ENCODE peak calls at places on chromosomes 13 and 19, in six cellular contexts. R is foreskin fibroblast, E is sigmoid colon, H is heart left ventricle, J is DND-41, Y is BJ. B is an unnamed sample.

GRCh38 chr13:74586839-74587238 is 452.6 kb upstream of the KLF12 start:
- DNase-seq in R (peak; percentile 39), E (no peak), H (no peak), J (no peak), Y (no peak), B (no peak)

GRCh38 chr13:90355162-90355751 is 992.2 kb upstream of the MIR17HG start:
- DNase-seq in R (no peak), E (no peak), H (no peak), J (no peak), Y (no peak), B (no peak)

GRCh38 chr19:55593096-55593772 is 6.1 kb downstream of the FIZ1 start:
- DNase-seq in R (no peak), E (no peak), H (no peak), J (no peak), Y (no peak), B (no peak)

GRCh38 chr13:27678306-27679040 is 56.8 kb downstream of the POLR1D start:
- DNase-seq in R (no peak), E (no peak), H (no peak), J (no peak), Y (no peak), B (no peak)

GRCh38 chr19:1002600-1002999 is 2.4 kb downstream of the GRIN3B start:
- DNase-seq in R (no peak), E (no peak), H (no peak), J (no peak), Y (no peak), B (no peak)

GRCh38 chr13:42967660-42968059 is 24.4 kb downstream of the EPSTI1 start:
- DNase-seq in R (no peak), E (no peak), H (no peak), J (no peak), Y (no peak), B (no peak)

GRCh38 chr19:50493171-50493570 is 16.5 kb upstream of the GARIN5A start:
- DNase-seq in R (no peak), E (peak; percentile 28), H (no peak), J (no peak), Y (no peak), B (no peak)

GRCh38 chr13:40539954-40540706 is 126.3 kb downstream of the FOXO1 start:
- DNase-seq in R (peak; percentile 86), E (no peak), H (no peak), J (no peak), Y (peak; percentile 54), B (no peak)

GRCh38 chr19:9881720-9882119 is 46.6 kb downstream of the PIN1 start:
- DNase-seq in R (peak; percentile 37), E (no peak), H (no peak), J (no peak), Y (no peak), B (no peak)

GRCh38 chr19:46181386-46181774 is 33.3 kb downstream of the IGFL2 start:
- DNase-seq in R (peak; percentile 50), E (no peak), H (no peak), J (no peak), Y (no peak), B (no peak)

GRCh38 chr19:1223018-1223855 is 14.6 kb downstream of the CBARP start:
- DNase-seq in R (peak; percentile 62), E (no peak), H (no peak), J (peak; percentile 46), Y (no peak), B (no peak)

GRCh38 chr13:45521292-45521691 is 56.6 kb downstream of the COG3 start:
- DNase-seq in R (peak; percentile 85), E (no peak), H (no peak), J (no peak), Y (no peak), B (no peak)

GRCh38 chr19:12833747-12834417 is 497 bp downstream of the RTBDN start:
- DNase-seq in R (peak; percentile 43), E (no peak), H (no peak), J (peak; percentile 73), Y (no peak), B (no peak)

GRCh38 chr19:56959211-56959610 is 118.7 kb upstream of the PEG3 start:
- DNase-seq in R (no peak), E (no peak), H (no peak), J (no peak), Y (no peak), B (no peak)

GRCh38 chr19:57068921-57069697 is 50.7 kb upstream of the USP29 start:
- DNase-seq in R (no peak), E (peak; percentile 73), H (no peak), J (peak; percentile 10), Y (no peak), B (no peak)

GRCh38 chr13:28181413-28181812 is 43.1 kb downstream of the PAN3 start:
- DNase-seq in R (peak; percentile 76), E (no peak), H (no peak), J (no peak), Y (peak; percentile 53), B (no peak)

GRCh38 chr13:107650081-107650701 is 565.1 kb downstream of the LIG4 start:
- DNase-seq in R (no peak), E (no peak), H (peak; percentile 25), J (peak; percentile 9), Y (no peak), B (peak; percentile 49)

GRCh38 chr13:35768551-35768950 is 292.1 kb upstream of the MAB21L1 start:
- DNase-seq in R (peak; percentile 83), E (no peak), H (no peak), J (no peak), Y (peak; percentile 83), B (no peak)

GRCh38 chr19:1241417-1242095 is at the start of gene ATP5F1D:
- DNase-seq in R (peak; percentile 99), E (peak; percentile 98), H (peak; percentile 97), J (peak; percentile 92), Y (no peak), B (peak; percentile 88)

GRCh38 chr13:23378009-23378632 is 55.4 kb downstream of the SACS start:
- DNase-seq in R (peak; percentile 99), E (no peak), H (no peak), J (peak; percentile 12), Y (peak; percentile 100), B (peak; percentile 64)

GRCh38 chr13:27926644-27927434 is 7.0 kb downstream of the PDX1 start:
- DNase-seq in R (no peak), E (no peak), H (no peak), J (no peak), Y (no peak), B (no peak)

GRCh38 chr13:95281258-95281602 is 20.0 kb downstream of the ABCC4 start:
- DNase-seq in R (peak; percentile 41), E (no peak), H (no peak), J (no peak), Y (no peak), B (no peak)

GRCh38 chr19:55443045-55443823 is at the start of gene SHISA7:
- DNase-seq in R (peak; percentile 34), E (no peak), H (no peak), J (peak; percentile 51), Y (no peak), B (no peak)

GRCh38 chr19:27652281-27652680 is 1560.7 kb downstream of the UQCRFS1 start:
- DNase-seq in R (no peak), E (peak; percentile 33), H (no peak), J (no peak), Y (no peak), B (no peak)

GRCh38 chr13:66224644-66225043 is 1005.5 kb downstream of the PCDH9 start:
- DNase-seq in R (no peak), E (no peak), H (no peak), J (no peak), Y (no peak), B (no peak)

GRCh38 chr19:34184880-34185491 is 12.7 kb downstream of the LSM14A start:
- DNase-seq in R (peak; percentile 58), E (no peak), H (no peak), J (no peak), Y (peak; percentile 37), B (no peak)

DNA sequence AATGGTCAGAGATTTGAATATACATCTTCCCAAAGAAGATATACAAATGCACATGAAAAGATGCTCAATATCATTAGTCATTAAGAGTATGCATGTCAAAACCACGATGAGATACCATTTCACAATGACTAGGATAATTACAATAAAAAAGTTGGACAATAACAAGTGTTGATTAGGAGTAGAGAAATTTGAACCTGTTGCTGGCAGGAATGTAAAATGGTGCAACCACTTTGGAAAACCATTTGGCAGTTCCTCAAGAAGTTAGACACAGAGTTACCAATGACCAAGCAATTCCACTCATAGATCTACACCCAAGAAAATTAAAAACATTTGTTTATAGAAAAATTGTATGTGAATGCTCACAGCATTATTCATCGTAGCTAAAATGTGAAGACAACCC is 33.2 kb upstream of the STARD13 start:
- DNase-seq in R (peak; percentile 29), E (no peak), H (no peak), J (no peak), Y (no peak), B (no peak)
- H3K4me3 ChIP-seq in R (no peak overlapping the region), E (no peak overlapping the region), H (no peak overlapping the region), J (no peak overlapping the region), Y (no peak overlapping the region), B (no peak overlapping the region)

GRCh38 chr19:19224150-19224851 is 12.5 kb downstream of the NCAN start:
- DNase-seq in R (no peak), E (no peak), H (no peak), J (no peak), Y (no peak), B (no peak)
- H3K4me3 ChIP-seq in R (no peak overlapping the region), E (no peak overlapping the region), H (peak overlapping the region; percentile 37), J (no peak overlapping the region), Y (no peak overlapping the region), B (no peak overlapping the region)

GRCh38 chr13:102400619-102401125 is 1.2 kb downstream of the FGF14 start:
- DNase-seq in R (peak; percentile 81), E (no peak), H (peak; percentile 28), J (no peak), Y (no peak), B (no peak)
- H3K4me3 ChIP-seq in R (peak overlapping the region; percentile 60), E (peak overlapping the region; percentile 52), H (peak overlapping the region; percentile 49), J (no peak overlapping the region), Y (peak overlapping the region; percentile 31), B (peak overlapping the region; percentile 18)

GRCh38 chr19:4454952-4455738 is 2.4 kb downstream of the UBXN6 start:
- DNase-seq in R (peak; percentile 86), E (no peak), H (no peak), J (no peak), Y (peak; percentile 31), B (no peak)
- H3K4me3 ChIP-seq in R (peak overlapping the region; percentile 73), E (no peak overlapping the region), H (no peak overlapping the region), J (peak overlapping the region; percentile 5), Y (peak overlapping the region; percentile 74), B (no peak overlapping the region)

DNA sequence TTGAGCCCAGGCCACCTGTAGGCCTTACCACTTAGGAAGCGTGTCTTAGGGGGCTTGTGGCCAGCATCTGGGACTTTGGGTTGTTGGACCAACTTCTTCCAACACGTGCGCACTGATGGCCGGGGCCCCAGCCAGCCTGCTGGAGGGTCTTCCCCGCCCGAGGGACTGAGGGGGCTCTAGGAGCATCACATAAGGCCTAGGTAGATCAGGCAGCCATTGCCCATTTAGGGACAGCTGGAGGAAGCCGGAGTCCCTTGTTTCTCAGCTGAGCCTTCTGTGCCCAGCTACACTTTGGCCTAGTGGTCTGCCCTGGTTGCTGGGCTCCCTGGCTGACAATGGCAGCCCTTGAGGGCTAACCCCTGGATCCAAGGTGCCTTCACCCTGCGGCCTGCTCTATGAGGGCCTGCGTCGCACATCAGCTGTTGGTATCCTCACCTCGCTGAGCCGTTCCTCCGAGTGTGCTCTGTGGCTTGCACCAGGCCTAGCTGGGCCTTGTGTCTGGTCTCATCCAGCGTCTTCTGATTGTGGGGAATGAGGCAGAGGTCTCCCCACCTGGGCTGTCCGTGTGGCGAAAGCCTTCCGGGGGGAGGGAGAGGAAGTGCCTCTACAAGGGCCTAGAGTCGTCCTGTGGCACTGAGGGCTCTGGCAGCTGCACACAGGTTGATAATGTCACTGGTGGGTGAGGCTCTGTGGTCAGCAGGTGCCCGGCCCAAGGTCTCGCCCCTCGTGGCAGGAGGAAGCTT is 1.3 kb downstream of the RAB11B start:
- DNase-seq in R (no peak), E (peak; percentile 69), H (no peak), J (no peak), Y (no peak), B (no peak)
- H3K4me3 ChIP-seq in R (peak overlapping the region; percentile 47), E (no peak overlapping the region), H (peak overlapping the region; percentile 77), J (peak overlapping the region; percentile 55), Y (no peak overlapping the region), B (peak overlapping the region; percentile 33)